ENCODE peak calls at places on chromosomes 12 and 14, in four cellular contexts. One of them, this sample, is unnamed. For H3K4me1, the result is how much of the 10 kb centered on the place peaks cover.

GRCh38 chr14:90140298-90140955 is 78.6 kb downstream of the KCNK13 start:
- DNase-seq in kidney: no peak
- DNase-seq in stomach: no peak
- DNase-seq in aorta: no peak
- DNase-seq in this sample: no peak

GRCh38 chr12:112112423-112113132 is 4.0 kb upstream of the NAA25 start:
- DNase-seq in kidney: no peak
- DNase-seq in stomach: peak
- DNase-seq in aorta: no peak
- DNase-seq in this sample: no peak

GRCh38 chr12:127342861-127343260 is 924.1 kb upstream of the TMEM132C start:
- DNase-seq in kidney: no peak
- DNase-seq in stomach: no peak
- DNase-seq in aorta: no peak
- DNase-seq in this sample: no peak

GRCh38 chr14:37194698-37195097 is 3.0 kb upstream of the MIPOL1 start:
- DNase-seq in kidney: no peak
- DNase-seq in stomach: no peak
- DNase-seq in aorta: no peak
- DNase-seq in this sample: no peak

GRCh38 chr12:44296624-44297197 is 460.8 kb downstream of the TMEM117 start:
- DNase-seq in kidney: no peak
- DNase-seq in stomach: no peak
- DNase-seq in aorta: no peak
- DNase-seq in this sample: peak

GRCh38 chr12:78034025-78034424 is 203.3 kb downstream of the NAV3 start:
- DNase-seq in kidney: no peak
- DNase-seq in stomach: no peak
- DNase-seq in aorta: no peak
- DNase-seq in this sample: no peak

GRCh38 chr12:48979602-48980388 is 1.7 kb downstream of the WNT1 start:
- DNase-seq in kidney: no peak
- DNase-seq in stomach: peak
- DNase-seq in aorta: peak
- DNase-seq in this sample: no peak

GRCh38 chr12:112153900-112154234 is 28.5 kb downstream of the TRAFD1 start:
- DNase-seq in kidney: no peak
- DNase-seq in stomach: no peak
- DNase-seq in aorta: no peak
- DNase-seq in this sample: no peak

GRCh38 chr14:31990183-31990862 is 86.8 kb upstream of the ARHGAP5 start:
- DNase-seq in kidney: no peak
- DNase-seq in stomach: no peak
- DNase-seq in aorta: no peak
- DNase-seq in this sample: no peak

GRCh38 chr14:94100847-94101246 is 9.7 kb upstream of the IFI27 start:
- DNase-seq in kidney: no peak
- DNase-seq in stomach: no peak
- DNase-seq in aorta: no peak
- DNase-seq in this sample: no peak

GRCh38 chr14:85590784-85591183 is 60.8 kb downstream of the FLRT2 start:
- DNase-seq in kidney: no peak
- DNase-seq in stomach: no peak
- DNase-seq in aorta: no peak
- DNase-seq in this sample: no peak

GRCh38 chr14:35384386-35385041 is 20.0 kb downstream of the NFKBIA start:
- DNase-seq in kidney: peak
- DNase-seq in stomach: no peak
- DNase-seq in aorta: peak
- DNase-seq in this sample: no peak

GRCh38 chr14:34258318-34258717 is 203.7 kb downstream of the SPTSSA start:
- DNase-seq in kidney: no peak
- DNase-seq in stomach: no peak
- DNase-seq in aorta: no peak
- DNase-seq in this sample: no peak

GRCh38 chr14:86296173-86296572 is 766.2 kb downstream of the FLRT2 start:
- DNase-seq in kidney: no peak
- DNase-seq in stomach: no peak
- DNase-seq in aorta: no peak
- DNase-seq in this sample: no peak

GRCh38 chr14:102901633-102902032 is 20.8 kb upstream of the AMN start:
- DNase-seq in kidney: no peak
- DNase-seq in stomach: no peak
- DNase-seq in aorta: no peak
- DNase-seq in this sample: no peak

GRCh38 chr14:79018846-79019245 is 848.7 kb downstream of the NRXN3 start:
- DNase-seq in kidney: no peak
- DNase-seq in stomach: no peak
- DNase-seq in aorta: no peak
- DNase-seq in this sample: no peak

GRCh38 chr12:59396519-59396918 is 199.3 kb upstream of the SLC16A7 start:
- DNase-seq in kidney: no peak
- DNase-seq in stomach: peak
- DNase-seq in aorta: no peak
- DNase-seq in this sample: no peak

GRCh38 chr14:73462078-73462715 is 3.9 kb upstream of the NUMB start:
- DNase-seq in kidney: no peak
- DNase-seq in stomach: peak
- DNase-seq in aorta: peak
- DNase-seq in this sample: peak

GRCh38 chr12:114403044-114403689 is 2.8 kb downstream of the TBX5 start:
- DNase-seq in kidney: no peak
- DNase-seq in stomach: no peak
- DNase-seq in aorta: no peak
- DNase-seq in this sample: no peak

GRCh38 chr12:113464852-113465719 is 6.6 kb downstream of the LHX5 start:
- DNase-seq in kidney: no peak
- DNase-seq in stomach: no peak
- DNase-seq in aorta: no peak
- DNase-seq in this sample: no peak

GRCh38 chr12:92144631-92145480 is 790 bp downstream of the BTG1 start:
- DNase-seq in kidney: peak
- DNase-seq in stomach: peak
- DNase-seq in aorta: peak
- DNase-seq in this sample: peak

GRCh38 chr12:27493260-27493935 is 30.6 kb upstream of the PPFIBP1 start:
- DNase-seq in kidney: no peak
- DNase-seq in stomach: no peak
- DNase-seq in aorta: no peak
- DNase-seq in this sample: no peak

GRCh38 chr12:84860718-84861117 is 51.9 kb downstream of the SLC6A15 start:
- DNase-seq in kidney: no peak
- DNase-seq in stomach: no peak
- DNase-seq in aorta: no peak
- DNase-seq in this sample: no peak

GRCh38 chr12:34403706-34404376 is 381.5 kb downstream of the ALG10 start:
- DNase-seq in kidney: peak
- DNase-seq in stomach: peak
- DNase-seq in aorta: peak
- DNase-seq in this sample: peak

GRCh38 chr14:103629503-103630121 is 601 bp downstream of the KLC1 start:
- DNase-seq in kidney: peak
- DNase-seq in stomach: peak
- DNase-seq in aorta: peak
- DNase-seq in this sample: peak

GRCh38 chr12:46475972-46476645 is 103.5 kb upstream of the SLC38A2 start:
- DNase-seq in kidney: no peak
- DNase-seq in stomach: no peak
- DNase-seq in aorta: no peak
- DNase-seq in this sample: no peak

GRCh38 chr12:124687695-124688301 is 120.4 kb upstream of the NCOR2 start:
- DNase-seq in kidney: peak
- DNase-seq in stomach: no peak
- DNase-seq in aorta: peak
- DNase-seq in this sample: no peak

GRCh38 chr14:96603350-96604255 is 101.4 kb downstream of the PAPOLA start:
- DNase-seq in kidney: no peak
- DNase-seq in stomach: no peak
- DNase-seq in aorta: no peak
- DNase-seq in this sample: no peak

GRCh38 chr12:92158711-92159534 is 13.3 kb upstream of the BTG1 start:
- DNase-seq in kidney: no peak
- DNase-seq in stomach: no peak
- DNase-seq in aorta: no peak
- DNase-seq in this sample: no peak

GRCh38 chr14:56131004-56131864 is 13.0 kb downstream of the PELI2 start:
- DNase-seq in kidney: no peak
- DNase-seq in stomach: no peak
- DNase-seq in aorta: no peak
- DNase-seq in this sample: no peak
- H3K4me1 ChIP-seq in kidney: under half
- H3K4me1 ChIP-seq in stomach: half or more
- H3K4me1 ChIP-seq in aorta: under half
- H3K4me1 ChIP-seq in this sample: under half

DNA sequence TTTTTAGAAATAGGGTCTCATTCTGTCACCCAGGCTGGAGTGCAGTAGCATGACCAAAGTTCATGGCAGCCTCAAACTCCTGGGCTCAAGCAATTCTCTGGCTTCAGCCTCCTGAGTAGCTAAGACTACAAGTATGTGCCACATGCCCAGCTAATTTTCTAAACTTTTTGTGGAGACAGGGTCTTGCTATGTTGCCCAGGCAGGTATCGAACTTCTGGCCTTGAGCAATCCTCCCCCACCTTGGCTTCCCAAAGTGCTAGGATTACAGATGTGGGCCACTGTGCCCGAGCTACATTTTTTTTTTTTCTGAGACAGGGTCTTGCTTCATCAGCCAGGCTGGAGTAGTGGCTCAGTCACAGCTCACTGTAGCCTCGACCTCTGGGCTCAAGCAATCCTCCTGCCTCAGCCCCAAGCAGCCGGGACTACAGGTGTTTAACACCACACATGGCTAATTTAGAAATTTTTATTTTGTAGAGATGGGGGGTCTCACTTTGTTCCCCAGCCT is 7.1 kb downstream of the PPP4R3A start:
- DNase-seq in kidney: no peak
- DNase-seq in stomach: no peak
- DNase-seq in aorta: no peak
- DNase-seq in this sample: no peak
- H3K4me1 ChIP-seq in kidney: under half
- H3K4me1 ChIP-seq in stomach: half or more
- H3K4me1 ChIP-seq in aorta: under half
- H3K4me1 ChIP-seq in this sample: under half

GRCh38 chr14:91350483-91350812 is 67.2 kb downstream of the CCDC88C start:
- DNase-seq in kidney: no peak
- DNase-seq in stomach: no peak
- DNase-seq in aorta: no peak
- DNase-seq in this sample: no peak

GRCh38 chr14:91349481-91350074 is 68.0 kb downstream of the CCDC88C start:
- DNase-seq in kidney: no peak
- DNase-seq in stomach: no peak
- DNase-seq in aorta: peak
- DNase-seq in this sample: no peak

GRCh38 chr14:91351508-91351853 is 66.1 kb downstream of the CCDC88C start:
- DNase-seq in kidney: peak
- DNase-seq in stomach: no peak
- DNase-seq in aorta: peak
- DNase-seq in this sample: no peak

GRCh38 chr14:91352101-91352500 is 65.5 kb downstream of the CCDC88C start:
- DNase-seq in kidney: peak
- DNase-seq in stomach: peak
- DNase-seq in aorta: peak
- DNase-seq in this sample: no peak

GRCh38 chr14:91350813-91351507 is 66.7 kb downstream of the CCDC88C start:
- DNase-seq in kidney: no peak
- DNase-seq in stomach: no peak
- DNase-seq in aorta: peak
- DNase-seq in this sample: no peak
- H3K4me1 ChIP-seq in kidney: under half
- H3K4me1 ChIP-seq in stomach: half or more
- H3K4me1 ChIP-seq in aorta: under half
- H3K4me1 ChIP-seq in this sample: under half

GRCh38 chr12:47801904-47802246 is 17.8 kb downstream of the HDAC7 start:
- DNase-seq in kidney: no peak
- DNase-seq in stomach: no peak
- DNase-seq in aorta: no peak
- DNase-seq in this sample: no peak
- H3K4me1 ChIP-seq in kidney: half or more
- H3K4me1 ChIP-seq in stomach: half or more
- H3K4me1 ChIP-seq in aorta: under half
- H3K4me1 ChIP-seq in this sample: under half

GRCh38 chr12:130462558-130462924 is 124.9 kb downstream of the PIWIL1 start:
- DNase-seq in kidney: no peak
- DNase-seq in stomach: no peak
- DNase-seq in aorta: no peak
- DNase-seq in this sample: no peak
- H3K4me1 ChIP-seq in kidney: under half
- H3K4me1 ChIP-seq in stomach: under half
- H3K4me1 ChIP-seq in aorta: under half
- H3K4me1 ChIP-seq in this sample: under half